ENCODE peak calls at places on chromosomes 7 and 10, in ten cellular contexts. D is stimulated activated CD4-positive, alpha-beta T cell treated with anti-CD3 and anti-CD28 coated beads, Interleukin-1b, Interleukin-23, amount 100 ng/mL, for 48 hours; S is colonic mucosa; M is brain microvascular endothelial cell; T is RWPE1; Y is activated effector memory CD4-positive, alpha-beta T cell treated with Interleukin-2 at 50 U/mL for 16 hours; J is T-helper 9 cell; P is mesothelial cell of epicardium; Z is CD4-positive, alpha-beta T cell; N is psoas muscle. I is an unnamed sample.

GRCh38 chr7:77727527-77727926 is 31.3 kb downstream of the RSBN1L start:
- DNase-seq in D (no peak), N (no peak), Y (no peak), T (no peak), P (no peak), S (no peak), Z (no peak), J (no peak), M (no peak), I (no peak)

GRCh38 chr10:73894245-73894971 is 16.5 kb upstream of the PLAU start:
- DNase-seq in Z (no peak), N (no peak), D (peak), T (no peak), S (no peak), M (peak), J (no peak), Y (no peak), P (no peak), I (no peak)

GRCh38 chr10:87623191-87623590 is 36.5 kb upstream of the PAPSS2 start:
- DNase-seq in J (no peak), M (no peak), N (no peak), D (no peak), Z (no peak), S (no peak), T (no peak), Y (no peak), P (no peak), I (no peak)

GRCh38 chr7:117982071-117983055 is 109.1 kb upstream of the CTTNBP2 start:
- DNase-seq in J (no peak), T (no peak), Y (no peak), S (no peak), D (no peak), N (no peak), Z (no peak), M (no peak), P (no peak), I (no peak)

GRCh38 chr7:157235357-157236018 is 96.8 kb downstream of the UBE3C start:
- DNase-seq in Z (no peak), Y (no peak), S (no peak), D (no peak), P (no peak), T (no peak), J (no peak), N (no peak), M (peak), I (no peak)

GRCh38 chr7:55251313-55251712 is 113.8 kb upstream of the LANCL2 start:
- DNase-seq in S (no peak), N (no peak), J (no peak), P (no peak), T (no peak), D (no peak), M (no peak), Z (no peak), Y (no peak), I (no peak)

GRCh38 chr10:49521062-49521461 is 17.9 kb downstream of the ERCC6 start:
- DNase-seq in Y (no peak), Z (no peak), M (no peak), T (no peak), S (no peak), P (no peak), D (no peak), J (no peak), N (no peak), I (no peak)

GRCh38 chr10:79160191-79160590 is 91.4 kb downstream of the ZMIZ1 start:
- DNase-seq in J (no peak), T (no peak), S (no peak), P (no peak), M (no peak), Y (no peak), Z (no peak), D (no peak), N (no peak), I (no peak)

I was measured in sciatic nerve.